ENCODE peak calls at places on chromosomes 3 and 15, in six cellular contexts. Q is AG04450, M is midbrain, R is kidney glomerular epithelial cell, V is HL-60, A is hypothalamus. O is an unnamed sample.

GRCh38 chr3:32447865-32448400 is 54.7 kb downstream of the CMTM6 start:
- DNase-seq in Q (no peak), M (no peak), R (no peak), V (no peak), A (no peak), O (peak)

GRCh38 chr3:185586644-185586964 is 509 bp downstream of the SENP2 start:
- DNase-seq in Q (no peak), M (no peak), R (no peak), V (no peak), A (no peak), O (no peak)

GRCh38 chr15:95647878-95648277 is 682.6 kb upstream of the NR2F2 start:
- DNase-seq in Q (no peak), M (no peak), R (no peak), V (no peak), A (no peak), O (no peak)

GRCh38 chr3:25532763-25533162 is 104.7 kb downstream of the RARB start:
- DNase-seq in Q (no peak), M (no peak), R (no peak), V (peak), A (no peak), O (peak)

GRCh38 chr3:43218156-43218555 is 68.2 kb upstream of the SNRK start:
- DNase-seq in Q (no peak), M (no peak), R (no peak), V (no peak), A (no peak), O (no peak)

GRCh38 chr15:40330368-40330836 is 6.9 kb downstream of the INAFM2 start:
- DNase-seq in Q (no peak), M (no peak), R (peak), V (peak), A (no peak), O (peak)

GRCh38 chr3:119631529-119631928 is 28.9 kb downstream of the POPDC2 start:
- DNase-seq in Q (no peak), M (no peak), R (no peak), V (no peak), A (no peak), O (no peak)

GRCh38 chr3:150798122-150798618 is 35.2 kb upstream of the SIAH2 start:
- DNase-seq in Q (no peak), M (no peak), R (no peak), V (no peak), A (no peak), O (no peak)

GRCh38 chr3:169667380-169667671 is 3.8 kb upstream of the MECOM start:
- DNase-seq in Q (no peak), M (no peak), R (no peak), V (no peak), A (no peak), O (no peak)

GRCh38 chr3:126542340-126543241 is 16.1 kb downstream of the C3orf22 start:
- DNase-seq in Q (no peak), M (no peak), R (no peak), V (no peak), A (no peak), O (no peak)

GRCh38 chr3:129001101-129001816 is at the start of gene EFCC1:
- DNase-seq in Q (no peak), M (no peak), R (no peak), V (no peak), A (no peak), O (no peak)